ENCODE peak calls at places on chromosomes 1 and 21, in nine cellular contexts. V, J, D, H, M, Y, G, I and A are unnamed samples.

GRCh38 chr1:102790997-102791396 is 317.3 kb downstream of the COL11A1 start:
- DNase-seq in M (peak), G (no peak), Y (no peak), D (peak), V (no peak), I (peak), J (no peak), H (peak), A (no peak)

GRCh38 chr1:212549503-212550017 is 59.0 kb upstream of the ATF3 start:
- DNase-seq in I (no peak), D (no peak), H (no peak), Y (no peak), J (no peak), G (no peak), V (no peak), M (no peak), A (no peak)

GRCh38 chr1:201391225-201391624 is 7.9 kb downstream of the LAD1 start:
- DNase-seq in D (no peak), I (no peak), Y (no peak), J (no peak), H (no peak), G (no peak), V (no peak), M (no peak), A (no peak)

GRCh38 chr1:198771562-198772153 is 132.8 kb downstream of the PTPRC start:
- DNase-seq in J (no peak), Y (no peak), I (peak), M (peak), V (peak), H (peak), G (no peak), D (peak), A (no peak)

GRCh38 chr1:172269644-172270043 is 150.8 kb upstream of the C1orf105 start:
- DNase-seq in V (no peak), I (peak), G (no peak), J (no peak), Y (peak), H (peak), M (peak), D (peak), A (no peak)

GRCh38 chr21:30935121-30935888 is 53.9 kb upstream of the KRTAP11-1 start:
- DNase-seq in M (no peak), D (no peak), I (no peak), V (no peak), J (no peak), G (no peak), Y (no peak), H (no peak), A (no peak)

GRCh38 chr1:85427358-85427757 is 37.6 kb downstream of the DDAH1 start:
- DNase-seq in M (no peak), J (no peak), H (no peak), I (no peak), D (no peak), V (no peak), Y (no peak), G (no peak), A (no peak)

GRCh38 chr1:96358057-96358456 is 363.5 kb upstream of the PTBP2 start:
- DNase-seq in I (no peak), Y (no peak), J (no peak), V (no peak), M (no peak), H (no peak), G (no peak), D (no peak), A (no peak)

GRCh38 chr1:167650266-167651160 is 20.5 kb downstream of the RCSD1 start:
- DNase-seq in I (no peak), V (peak), M (no peak), J (no peak), D (no peak), H (no peak), Y (no peak), G (no peak), A (no peak)

GRCh38 chr21:21019681-21020080 is 21.5 kb downstream of the NCAM2 start:
- DNase-seq in J (no peak), I (no peak), G (no peak), M (no peak), D (peak), Y (no peak), H (no peak), V (no peak), A (no peak)

GRCh38 chr1:198830397-198830796 is 191.6 kb downstream of the PTPRC start:
- DNase-seq in G (no peak), Y (no peak), H (no peak), V (no peak), J (no peak), M (no peak), I (no peak), D (peak), A (no peak)

GRCh38 chr21:14383596-14384210 is 757 bp upstream of the HSPA13 start:
- DNase-seq in V (peak), J (no peak), M (no peak), Y (peak), I (no peak), D (peak), G (no peak), H (peak), A (no peak)

GRCh38 chr21:37237764-37238163 is 29.4 kb downstream of the VPS26C start:
- DNase-seq in G (no peak), D (no peak), H (no peak), Y (no peak), J (no peak), I (no peak), V (no peak), M (no peak), A (no peak)

GRCh38 chr1:9376886-9377333 is 84.2 kb downstream of the SPSB1 start:
- DNase-seq in M (peak), J (peak), H (peak), I (peak), Y (peak), D (peak), G (no peak), V (no peak), A (peak)

GRCh38 chr1:201624741-201625646 is 86.1 kb downstream of the NAV1 start:
- DNase-seq in M (peak), Y (peak), H (peak), G (no peak), J (no peak), I (peak), D (peak), V (no peak), A (no peak)

GRCh38 chr21:36799869-36800268 is 101.0 kb downstream of the SIM2 start:
- DNase-seq in D (no peak), H (no peak), I (no peak), J (no peak), Y (peak), M (no peak), V (no peak), G (no peak), A (no peak)

GRCh38 chr1:39623053-39623452 is 16.4 kb downstream of the HEYL start:
- DNase-seq in G (no peak), Y (no peak), V (no peak), H (no peak), I (peak), J (no peak), M (no peak), D (no peak), A (no peak)

GRCh38 chr1:15290382-15290781 is 43.4 kb downstream of the FHAD1 start:
- DNase-seq in H (peak), D (peak), M (peak), G (no peak), I (peak), Y (no peak), V (no peak), J (no peak), A (no peak)

GRCh38 chr1:225889743-225890142 is 797 bp upstream of the LEFTY1 start:
- DNase-seq in J (no peak), H (no peak), G (no peak), M (no peak), D (no peak), V (no peak), Y (no peak), I (no peak), A (no peak)

GRCh38 chr1:90726716-90727480 is 9.8 kb upstream of the BARHL2 start:
- DNase-seq in H (no peak), J (peak), I (no peak), Y (no peak), M (no peak), V (no peak), D (no peak), G (no peak), A (no peak)

GRCh38 chr1:155079487-155080249 is 1.0 kb downstream of the EFNA3 start:
- DNase-seq in I (no peak), G (no peak), V (no peak), J (no peak), M (no peak), D (no peak), H (no peak), Y (no peak), A (peak)

GRCh38 chr1:42943728-42944127 is 14.9 kb downstream of the SLC2A1 start:
- DNase-seq in M (no peak), H (no peak), G (no peak), J (no peak), D (no peak), I (no peak), V (no peak), Y (no peak), A (no peak)
- H3K4me3 ChIP-seq in M (no peak), H (no peak), G (no peak), J (no peak), D (no peak), I (no peak), V (no peak), Y (no peak), A (no peak)

GRCh38 chr1:153945131-153945794 is 1.3 kb downstream of the DENND4B start:
- DNase-seq in Y (no peak), I (peak), D (peak), J (no peak), M (peak), G (peak), V (peak), H (peak), A (peak)
- H3K4me3 ChIP-seq in Y (peak), I (peak), D (peak), J (peak), M (peak), G (peak), V (peak), H (peak), A (peak)

GRCh38 chr1:206658981-206659273 is 23.6 kb downstream of the DYRK3 start:
- DNase-seq in I (no peak), V (no peak), D (no peak), G (no peak), Y (no peak), M (no peak), H (no peak), J (no peak), A (no peak)
- H3K4me3 ChIP-seq in I (no peak), V (no peak), D (no peak), G (no peak), Y (no peak), M (no peak), H (no peak), J (no peak), A (no peak)

GRCh38 chr1:152189657-152190442 is 30.8 kb upstream of the RPTN start:
- DNase-seq in M (peak), G (peak), J (no peak), H (peak), Y (peak), V (peak), D (peak), I (peak), A (peak)
- H3K4me3 ChIP-seq in M (peak), G (peak), J (peak), H (peak), Y (peak), V (no peak), D (peak), I (no peak), A (no peak)

GRCh38 chr1:110872366-110872744 is 593 bp upstream of the CD53 start:
- DNase-seq in M (no peak), I (no peak), D (no peak), G (no peak), J (no peak), V (no peak), Y (no peak), H (no peak), A (no peak)
- H3K4me3 ChIP-seq in M (no peak), I (no peak), D (no peak), G (peak), J (peak), V (no peak), Y (no peak), H (no peak), A (no peak)

GRCh38 chr1:174244017-174244416 is 84.7 kb downstream of the RABGAP1L start:
- DNase-seq in D (no peak), Y (no peak), V (no peak), G (no peak), M (no peak), J (no peak), I (no peak), H (no peak), A (no peak)

GRCh38 chr1:174243451-174244000 is 84.2 kb downstream of the RABGAP1L start:
- DNase-seq in H (no peak), Y (no peak), G (no peak), D (peak), I (no peak), J (no peak), V (no peak), M (no peak), A (no peak)

GRCh38 chr1:174242856-174243255 is 83.5 kb downstream of the RABGAP1L start:
- DNase-seq in Y (no peak), V (no peak), G (no peak), I (no peak), D (no peak), J (no peak), H (no peak), M (no peak), A (no peak)

DNA sequence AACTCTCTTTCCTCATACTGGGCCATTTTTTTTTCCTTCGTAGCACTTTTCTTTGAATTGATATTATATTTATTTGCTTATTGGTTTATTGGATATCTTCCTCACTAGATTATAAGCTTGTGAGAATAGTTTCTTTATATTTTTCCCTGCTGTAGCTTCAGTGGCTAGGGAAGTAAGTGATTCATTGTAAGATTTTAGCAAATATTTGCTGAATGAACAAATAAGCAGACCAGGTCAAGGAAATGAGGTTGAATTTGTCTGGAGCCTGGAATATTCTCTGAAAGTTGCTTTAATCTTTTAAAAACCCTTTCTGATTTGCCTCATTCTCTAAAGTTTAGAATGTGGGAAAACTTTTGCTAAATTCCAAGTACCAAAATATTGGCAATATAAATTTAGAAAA is 80.2 kb downstream of the RABGAP1L start:
- DNase-seq in G (no peak), Y (no peak), J (no peak), I (no peak), V (no peak), M (peak), D (no peak), H (no peak), A (no peak)
- H3K4me3 ChIP-seq in G (no peak), Y (no peak), J (no peak), I (no peak), V (no peak), M (no peak), D (no peak), H (no peak), A (no peak)

GRCh38 chr1:51557168-51557567 is 38.1 kb upstream of the EPS15 start:
- DNase-seq in I (no peak), V (no peak), H (no peak), J (no peak), M (no peak), D (no peak), Y (no peak), G (no peak), A (no peak)

GRCh38 chr1:51559501-51559900 is 40.4 kb upstream of the EPS15 start:
- DNase-seq in D (no peak), J (no peak), Y (no peak), G (no peak), M (no peak), I (no peak), V (no peak), H (no peak), A (no peak)

GRCh38 chr1:51560034-51560433 is 41.0 kb upstream of the EPS15 start:
- DNase-seq in I (no peak), G (no peak), M (no peak), V (no peak), H (no peak), Y (no peak), J (no peak), D (no peak), A (no peak)

GRCh38 chr1:51558375-51558924 is 39.4 kb upstream of the EPS15 start:
- DNase-seq in H (peak), J (no peak), V (no peak), Y (no peak), D (peak), I (peak), M (peak), G (no peak), A (no peak)

DNA sequence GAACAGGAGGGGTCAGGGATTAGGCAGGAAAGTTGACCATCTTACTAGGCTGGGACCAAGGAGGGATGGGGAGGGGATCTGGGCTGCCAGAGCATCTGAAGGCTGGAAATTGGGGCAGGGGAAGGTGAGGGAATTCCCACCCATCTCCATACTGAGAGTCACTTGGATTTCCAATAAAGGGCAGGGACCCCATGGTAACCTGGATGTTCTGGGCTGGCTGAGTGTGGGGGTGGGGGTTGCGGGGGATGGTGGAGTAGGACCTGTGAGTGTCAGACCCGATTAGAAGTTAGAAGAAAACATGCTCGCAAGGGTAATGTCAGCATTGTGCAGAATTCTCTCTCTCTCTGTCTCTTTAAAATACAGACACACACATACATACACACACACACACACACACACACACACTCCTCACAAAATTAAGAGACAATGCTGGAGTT is 40.0 kb upstream of the EPS15 start:
- DNase-seq in H (no peak), M (no peak), I (peak), G (no peak), V (no peak), D (no peak), J (no peak), Y (no peak), A (no peak)
- H3K4me3 ChIP-seq in H (no peak), M (no peak), I (no peak), G (no peak), V (no peak), D (no peak), J (no peak), Y (no peak), A (no peak)